ENCODE peak calls at places on chromosomes 13 and 19, in nine cellular contexts. T is activated CD4-positive, alpha-beta T cell treated with anti-CD3 and anti-CD28 coated beads, Interleukin-2, amount 50 U/mL, for 1 hour; M is activated naive CD8-positive, alpha-beta T cell treated with anti-CD3 and anti-CD28 coated beads for 36 hours; D is C1 segment of cervical spinal cord; G is fibroblast of the aortic adventitia; C is T-helper 9 cell; J is T1000; H is GM12865; N is neural crest cell. X is an unnamed sample.

GRCh38 chr13:23629566-23630272 is 59.5 kb downstream of the TNFRSF19 start:
- DNase-seq in J (no peak), G (no peak), D (no peak), T (no peak), C (no peak), M (no peak), H (no peak), N (no peak), X (no peak)

GRCh38 chr19:3190921-3191805 is 5.4 kb downstream of the NCLN start:
- DNase-seq in G (no peak), C (no peak), J (no peak), H (no peak), D (no peak), N (no peak), M (no peak), T (no peak), X (no peak)

GRCh38 chr19:13797058-13797440 is 1.8 kb downstream of the ZSWIM4 start:
- DNase-seq in J (no peak), T (no peak), M (no peak), D (no peak), N (no peak), H (no peak), C (no peak), G (no peak), X (no peak)

GRCh38 chr19:10149427-10149826 is 29.7 kb upstream of the EIF3G start:
- DNase-seq in N (no peak), M (no peak), G (no peak), H (no peak), C (no peak), J (no peak), T (no peak), D (no peak), X (no peak)

GRCh38 chr13:90427322-90428272 is 919.9 kb upstream of the MIR17HG start:
- DNase-seq in C (no peak), G (no peak), T (no peak), D (no peak), H (no peak), N (no peak), M (no peak), J (no peak), X (no peak)

GRCh38 chr19:30670562-30671513 is 298.7 kb downstream of the ZNF536 start:
- DNase-seq in M (no peak), H (no peak), G (no peak), J (no peak), N (no peak), C (no peak), T (no peak), D (no peak), X (no peak)

GRCh38 chr13:30974350-30974749 is 41.9 kb downstream of the TEX26 start:
- DNase-seq in C (no peak), T (no peak), H (no peak), N (no peak), J (no peak), M (no peak), D (no peak), G (no peak), X (no peak)

GRCh38 chr19:47447470-47448359 is 24.0 kb downstream of the SLC8A2 start:
- DNase-seq in C (peak), M (peak), N (peak), T (peak), J (no peak), G (peak), H (peak), D (peak), X (peak)

GRCh38 chr19:2015611-2015950 is at the start of gene BTBD2:
- DNase-seq in J (no peak), D (no peak), C (peak), N (no peak), H (peak), T (peak), G (peak), M (peak), X (no peak)

GRCh38 chr13:84132491-84132890 is 250.2 kb upstream of the SLITRK1 start:
- DNase-seq in H (no peak), T (no peak), J (no peak), D (no peak), M (no peak), C (no peak), G (no peak), N (no peak), X (no peak)

GRCh38 chr19:45900661-45901431 is 1.6 kb downstream of the MYPOP start:
- DNase-seq in H (no peak), M (no peak), D (no peak), G (no peak), T (no peak), N (no peak), C (no peak), J (no peak), X (no peak)

GRCh38 chr19:47122359-47123335 is 8.0 kb upstream of the SAE1 start:
- DNase-seq in M (no peak), C (no peak), D (no peak), J (no peak), T (no peak), H (no peak), G (peak), N (no peak), X (no peak)